ENCODE peak calls at places on chromosomes 12 and 14, in ten cellular contexts. J, U, C, R, L, Y, W, Q, E and B are unnamed samples.

GRCh38 chr14:92513204-92513965 is at the start of gene RIN3:
- DNase-seq in J (no peak), U (peak; percentile 76), C (peak; percentile 55), R (peak; percentile 20), L (no peak), Y (peak; percentile 74), W (peak; percentile 10), Q (no peak), E (no peak), B (peak; percentile 67)

GRCh38 chr14:43406936-43407335 is 1100.1 kb downstream of the FSCB start:
- DNase-seq in J (no peak), U (no peak), C (no peak), R (no peak), L (no peak), Y (no peak), W (no peak), Q (no peak), E (no peak), B (no peak)

GRCh38 chr12:54439521-54440255 is 20.6 kb upstream of the ITGA5 start:
- DNase-seq in J (peak; percentile 65), U (peak; percentile 85), C (no peak), R (no peak), L (peak; percentile 85), Y (peak; percentile 87), W (no peak), Q (no peak), E (peak; percentile 78), B (peak; percentile 85)

GRCh38 chr12:55041651-55042050 is 21.9 kb downstream of the NEUROD4 start:
- DNase-seq in J (no peak), U (no peak), C (no peak), R (no peak), L (no peak), Y (no peak), W (no peak), Q (no peak), E (no peak), B (no peak)

GRCh38 chr14:54747616-54748015 is 155.0 kb downstream of the GCH1 start:
- DNase-seq in J (no peak), U (no peak), C (no peak), R (no peak), L (no peak), Y (no peak), W (no peak), Q (no peak), E (no peak), B (no peak)

GRCh38 chr14:74605531-74606223 is 6.4 kb downstream of the LTBP2 start:
- DNase-seq in J (no peak), U (no peak), C (no peak), R (no peak), L (no peak), Y (peak; percentile 33), W (no peak), Q (no peak), E (no peak), B (no peak)

GRCh38 chr12:56256326-56256960 is 1.7 kb downstream of the ANKRD52 start:
- DNase-seq in J (no peak), U (peak; percentile 52), C (no peak), R (no peak), L (no peak), Y (peak; percentile 59), W (no peak), Q (no peak), E (no peak), B (peak; percentile 74)

GRCh38 chr12:113766880-113767878 is 198.9 kb downstream of the RBM19 start:
- DNase-seq in J (peak; percentile 49), U (peak; percentile 89), C (no peak), R (no peak), L (peak; percentile 22), Y (peak; percentile 76), W (no peak), Q (no peak), E (peak; percentile 80), B (peak; percentile 92)

GRCh38 chr14:55136241-55136640 is 7.2 kb downstream of the LGALS3 start:
- DNase-seq in J (no peak), U (peak; percentile 56), C (no peak), R (no peak), L (no peak), Y (peak; percentile 67), W (no peak), Q (no peak), E (no peak), B (no peak)

GRCh38 chr12:116137318-116137717 is 140.2 kb downstream of the MED13L start:
- DNase-seq in J (no peak), U (no peak), C (no peak), R (no peak), L (no peak), Y (no peak), W (no peak), Q (no peak), E (no peak), B (no peak)

GRCh38 chr12:80192087-80192486 is 92.8 kb downstream of the OTOGL start:
- DNase-seq in J (no peak), U (no peak), C (no peak), R (no peak), L (no peak), Y (no peak), W (no peak), Q (no peak), E (no peak), B (no peak)

GRCh38 chr12:128790653-128791373 is 32.9 kb downstream of the SLC15A4 start:
- DNase-seq in J (no peak), U (no peak), C (no peak), R (no peak), L (no peak), Y (no peak), W (no peak), Q (no peak), E (no peak), B (no peak)

GRCh38 chr14:28772613-28773012 is 6.0 kb downstream of the FOXG1 start:
- DNase-seq in J (no peak), U (no peak), C (no peak), R (no peak), L (no peak), Y (no peak), W (no peak), Q (no peak), E (no peak), B (peak; percentile 88)

GRCh38 chr14:51865953-51866747 is 5.7 kb downstream of the GNG2 start:
- DNase-seq in J (no peak), U (no peak), C (peak; percentile 54), R (no peak), L (no peak), Y (no peak), W (peak; percentile 21), Q (no peak), E (no peak), B (no peak)

GRCh38 chr12:112806721-112807120 is 15.2 kb downstream of the RPH3A start:
- DNase-seq in J (no peak), U (no peak), C (no peak), R (no peak), L (no peak), Y (no peak), W (no peak), Q (no peak), E (no peak), B (no peak)

GRCh38 chr12:94175763-94176660 is 27.6 kb downstream of the PLXNC1 start:
- DNase-seq in J (no peak), U (no peak), C (no peak), R (no peak), L (no peak), Y (peak; percentile 29), W (no peak), Q (no peak), E (no peak), B (no peak)

GRCh38 chr14:95046711-95047681 is 110.3 kb downstream of the DICER1 start:
- DNase-seq in J (no peak), U (no peak), C (peak; percentile 10), R (no peak), L (no peak), Y (peak; percentile 36), W (no peak), Q (peak; percentile 35), E (no peak), B (peak; percentile 17)

GRCh38 chr14:56129941-56130340 is 11.7 kb downstream of the PELI2 start:
- DNase-seq in J (no peak), U (no peak), C (no peak), R (no peak), L (no peak), Y (no peak), W (no peak), Q (no peak), E (no peak), B (no peak)